ENCODE peak calls at places on chromosome 11, in nine cellular contexts. U is GDM1; E is NCI-H2029 treated with DMSO at 0.1 percent for 48 hours; M is GM23248; D is fibroblast of mammary gland; Y is effector CD4-positive, alpha-beta T cell; B is HEK293T; H is AG09309; G is NCI-H524. V is an unnamed sample.

GRCh38 chr11:7833527-7833926 is 36.8 kb upstream of the OR5P2 start:
- DNase-seq in U (no peak), E (no peak), M (no peak), D (no peak), Y (no peak), B (no peak), H (no peak), G (no peak), V (no peak)

GRCh38 chr11:113365895-113366294 is 21.7 kb upstream of the ANKK1 start:
- DNase-seq in U (no peak), E (no peak), M (no peak), D (no peak), Y (no peak), B (no peak), H (no peak), G (no peak), V (no peak)

GRCh38 chr11:14905104-14906033 is 13.3 kb upstream of the CYP2R1 start:
- DNase-seq in U (no peak), E (no peak), M (peak; percentile 47), D (peak; percentile 23), Y (peak; percentile 64), B (no peak), H (no peak), G (no peak), V (no peak)

GRCh38 chr11:107576497-107577086 is 11.1 kb upstream of the ALKBH8 start:
- DNase-seq in U (no peak), E (peak; percentile 24), M (peak; percentile 78), D (peak; percentile 53), Y (peak; percentile 37), B (peak; percentile 54), H (no peak), G (peak; percentile 36), V (no peak)

GRCh38 chr11:109859325-109859724 is 233.9 kb upstream of the ZC3H12C start:
- DNase-seq in U (no peak), E (no peak), M (peak; percentile 89), D (peak; percentile 89), Y (no peak), B (no peak), H (peak; percentile 21), G (no peak), V (peak; percentile 52)

GRCh38 chr11:45390407-45390806 is 104.3 kb upstream of the SYT13 start:
- DNase-seq in U (no peak), E (no peak), M (peak; percentile 40), D (peak; percentile 53), Y (no peak), B (no peak), H (peak; percentile 44), G (peak; percentile 52), V (no peak)

GRCh38 chr11:116234989-116235567 is 537.7 kb downstream of the BUD13 start:
- DNase-seq in U (no peak), E (no peak), M (no peak), D (no peak), Y (no peak), B (no peak), H (no peak), G (no peak), V (no peak)

GRCh38 chr11:65577756-65578109 is 1.9 kb downstream of the EHBP1L1 start:
- DNase-seq in U (no peak), E (no peak), M (no peak), D (no peak), Y (no peak), B (no peak), H (no peak), G (no peak), V (no peak)

GRCh38 chr11:118230088-118230487 is 5.3 kb upstream of the JAML start:
- DNase-seq in U (no peak), E (no peak), M (no peak), D (no peak), Y (peak; percentile 46), B (no peak), H (no peak), G (no peak), V (no peak)

GRCh38 chr11:78802058-78802633 is 227.5 kb upstream of the NARS2 start:
- DNase-seq in U (no peak), E (no peak), M (peak; percentile 18), D (no peak), Y (no peak), B (no peak), H (no peak), G (no peak), V (no peak)

GRCh38 chr11:62664405-62665074 is 470 bp downstream of the C11orf98 start:
- DNase-seq in U (no peak), E (peak; percentile 24), M (peak; percentile 71), D (peak; percentile 43), Y (peak; percentile 46), B (no peak), H (no peak), G (peak; percentile 68), V (no peak)

GRCh38 chr11:47766363-47767227 is 546 bp downstream of the FNBP4 start:
- DNase-seq in U (peak; percentile 17), E (peak; percentile 6), M (peak; percentile 85), D (peak; percentile 65), Y (peak; percentile 66), B (no peak), H (no peak), G (peak; percentile 31), V (peak; percentile 38)

GRCh38 chr11:5726351-5726750 is 9.9 kb upstream of the OR56B1 start:
- DNase-seq in U (no peak), E (no peak), M (no peak), D (no peak), Y (no peak), B (no peak), H (no peak), G (no peak), V (no peak)

GRCh38 chr11:130513132-130513531 is 64.7 kb downstream of the ADAMTS15 start:
- DNase-seq in U (no peak), E (peak; percentile 78), M (peak; percentile 73), D (peak; percentile 70), Y (no peak), B (no peak), H (no peak), G (peak; percentile 98), V (peak; percentile 60)

GRCh38 chr11:85884581-85885021 is 29.4 kb downstream of the CCDC83 start:
- DNase-seq in U (no peak), E (no peak), M (peak; percentile 37), D (peak; percentile 12), Y (no peak), B (no peak), H (no peak), G (no peak), V (no peak)

GRCh38 chr11:35174666-35175065 is 35.7 kb downstream of the CD44 start:
- DNase-seq in U (no peak), E (no peak), M (peak; percentile 74), D (peak; percentile 55), Y (no peak), B (no peak), H (peak; percentile 76), G (no peak), V (no peak)

GRCh38 chr11:62494246-62494645 is 52.4 kb downstream of the AHNAK start:
- DNase-seq in U (no peak), E (no peak), M (no peak), D (no peak), Y (no peak), B (no peak), H (no peak), G (no peak), V (peak; percentile 25)

GRCh38 chr11:75558939-75559843 is 2.9 kb upstream of the SERPINH1 start:
- DNase-seq in U (no peak), E (no peak), M (peak; percentile 78), D (peak; percentile 72), Y (no peak), B (no peak), H (no peak), G (no peak), V (no peak)

GRCh38 chr11:127890026-127890611 is 697.2 kb downstream of the ETS1 start:
- DNase-seq in U (no peak), E (no peak), M (peak; percentile 80), D (peak; percentile 21), Y (no peak), B (no peak), H (no peak), G (no peak), V (peak; percentile 21)

GRCh38 chr11:2526808-2527381 is 82.1 kb downstream of the KCNQ1 start:
- DNase-seq in U (peak; percentile 44), E (peak; percentile 6), M (peak; percentile 38), D (no peak), Y (no peak), B (no peak), H (no peak), G (no peak), V (no peak)

GRCh38 chr11:117908959-117909610 is 20.1 kb downstream of the TMPRSS13 start:
- DNase-seq in U (no peak), E (no peak), M (no peak), D (no peak), Y (no peak), B (no peak), H (no peak), G (no peak), V (no peak)

GRCh38 chr11:112128483-112129121 is 35.3 kb downstream of the IL18 start:
- DNase-seq in U (no peak), E (peak; percentile 89), M (peak; percentile 92), D (peak; percentile 86), Y (no peak), B (no peak), H (peak; percentile 49), G (no peak), V (peak; percentile 77)

GRCh38 chr11:46237248-46238077 is 40.0 kb upstream of the CREB3L1 start:
- DNase-seq in U (no peak), E (no peak), M (peak; percentile 94), D (peak; percentile 94), Y (peak; percentile 19), B (peak; percentile 58), H (peak; percentile 52), G (peak; percentile 37), V (no peak)

GRCh38 chr11:35911616-35912165 is 32.2 kb upstream of the LDLRAD3 start:
- DNase-seq in U (no peak), E (no peak), M (no peak), D (no peak), Y (no peak), B (no peak), H (no peak), G (no peak), V (no peak)

GRCh38 chr11:69000831-69001245 is 12.2 kb downstream of the MRGPRF start:
- DNase-seq in U (no peak), E (no peak), M (peak; percentile 95), D (peak; percentile 82), Y (no peak), B (no peak), H (peak; percentile 56), G (no peak), V (peak; percentile 69)

V was measured in GM04504.